ENCODE peak calls at places on chromosomes 2 and 18, in four cellular contexts. M, E, Q and H are unnamed samples.

GRCh38 chr2:75602724-75603342 is 42.1 kb upstream of the EVA1A start:
- DNase-seq in M (peak), E (peak), Q (no peak), H (no peak)

GRCh38 chr2:42764096-42764495 is at the start of gene OXER1:
- DNase-seq in M (no peak), E (no peak), Q (no peak), H (peak)

GRCh38 chr2:155141418-155141817 is 442.9 kb downstream of the KCNJ3 start:
- DNase-seq in M (no peak), E (no peak), Q (no peak), H (no peak)

GRCh38 chr2:95382128-95382645 is 20.3 kb upstream of the FAHD2A start:
- DNase-seq in M (no peak), E (no peak), Q (no peak), H (no peak)

GRCh38 chr2:30280596-30281434 is 49.5 kb downstream of the LBH start:
- DNase-seq in M (no peak), E (no peak), Q (no peak), H (no peak)

GRCh38 chr18:80023173-80023572 is 11.1 kb upstream of the RBFA start:
- DNase-seq in M (no peak), E (no peak), Q (no peak), H (peak)

GRCh38 chr2:46601328-46601963 is 122.1 kb downstream of the TMEM247 start:
- DNase-seq in M (peak), E (no peak), Q (no peak), H (no peak)

GRCh38 chr2:159895258-159896209 is 97.5 kb upstream of the CD302 start:
- DNase-seq in M (peak), E (peak), Q (no peak), H (no peak)

GRCh38 chr2:206158563-206159345 is 490 bp downstream of the NDUFS1 start:
- DNase-seq in M (peak), E (no peak), Q (no peak), H (peak)

GRCh38 chr2:144137705-144138428 is 382.1 kb downstream of the ZEB2 start:
- DNase-seq in M (no peak), E (peak), Q (no peak), H (no peak)

GRCh38 chr18:23798249-23798648 is 109.0 kb downstream of the LAMA3 start:
- DNase-seq in M (no peak), E (no peak), Q (no peak), H (no peak)

GRCh38 chr2:241352227-241352626 is 3.9 kb upstream of the FARP2 start:
- DNase-seq in M (no peak), E (no peak), Q (no peak), H (no peak)
- H3K27ac ChIP-seq in M (no peak), E (no peak), Q (no peak), H (no peak)

GRCh38 chr2:181253438-181253837 is 203.7 kb upstream of the ITGA4 start:
- DNase-seq in M (no peak), E (no peak), Q (no peak), H (no peak)
- H3K27ac ChIP-seq in M (no peak), E (no peak), Q (no peak), H (no peak)

DNA sequence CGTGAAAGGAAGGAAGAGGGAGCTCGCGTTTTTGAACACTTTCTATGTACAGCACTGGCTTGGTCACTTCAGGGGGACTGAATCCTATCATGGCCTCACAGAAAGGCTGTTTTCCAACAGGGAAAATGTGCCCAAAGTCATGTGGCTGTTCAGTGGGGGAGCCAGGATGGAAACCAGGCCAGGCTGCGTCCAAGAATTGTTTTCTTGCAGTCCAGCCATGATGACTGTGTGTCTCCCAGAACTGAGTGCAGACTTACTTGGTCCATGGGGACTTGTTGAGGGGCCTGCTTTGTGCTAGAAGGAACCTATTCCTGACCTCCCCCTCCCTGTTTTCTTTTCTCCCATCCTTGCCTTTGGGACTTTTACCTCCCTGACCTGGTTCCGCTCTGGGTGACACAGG is 46.9 kb downstream of the EMILIN2 start:
- DNase-seq in M (no peak), E (no peak), Q (no peak), H (no peak)
- H3K27ac ChIP-seq in M (no peak), E (no peak), Q (no peak), H (no peak)

DNA sequence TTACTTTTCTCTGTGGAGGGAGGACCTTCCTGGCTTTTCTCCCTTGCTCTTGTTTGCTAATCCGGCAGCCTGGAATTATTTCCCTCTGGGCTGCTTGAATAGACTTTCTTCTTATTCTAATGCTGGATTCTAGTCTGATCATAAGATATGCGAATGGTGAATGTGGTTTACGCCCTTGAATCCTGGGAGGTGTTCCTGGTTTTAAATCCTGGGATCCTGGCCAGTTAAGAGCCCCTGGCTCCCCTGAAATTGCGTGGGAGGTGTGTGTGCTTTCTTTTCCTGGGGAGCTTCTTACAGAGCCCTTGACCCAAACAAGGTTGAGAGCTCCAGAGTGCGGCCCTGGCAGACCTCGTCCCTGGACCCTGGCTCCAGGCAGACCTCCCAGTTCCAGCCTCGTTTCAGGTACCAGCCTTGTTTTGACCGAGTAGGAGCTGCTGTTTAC is 2.8 kb downstream of the SH3BP4 start:
- DNase-seq in M (no peak), E (no peak), Q (no peak), H (no peak)
- H3K27ac ChIP-seq in M (peak), E (no peak), Q (no peak), H (no peak)